ENCODE peak calls at places on chromosomes 11 and 22, in four cellular contexts. S, L, Y and I are unnamed samples.

GRCh38 chr22:48714231-48714630 is 1113.4 kb downstream of the BRD1 start:
- DNase-seq in S (no peak), L (no peak), Y (no peak), I (no peak)

GRCh38 chr11:19228956-19229355 is 11.8 kb downstream of the E2F8 start:
- DNase-seq in S (no peak), L (no peak), Y (peak; percentile 18), I (no peak)

GRCh38 chr11:88353386-88353785 is 15.8 kb upstream of the CTSC start:
- DNase-seq in S (no peak), L (no peak), Y (peak; percentile 75), I (no peak)

GRCh38 chr11:111454561-111455192 is 57.5 kb downstream of the BTG4 start:
- DNase-seq in S (peak; percentile 42), L (peak; percentile 57), Y (peak; percentile 80), I (peak; percentile 5)

GRCh38 chr22:45207533-45207932 is 33.2 kb downstream of the KIAA0930 start:
- DNase-seq in S (no peak), L (no peak), Y (no peak), I (no peak)

GRCh38 chr11:36510567-36511020 is 522 bp upstream of the TRAF6 start:
- DNase-seq in S (no peak), L (no peak), Y (peak; percentile 39), I (no peak)

GRCh38 chr11:121038642-121039409 is 14.9 kb downstream of the TBCEL start:
- DNase-seq in S (peak; percentile 51), L (no peak), Y (no peak), I (no peak)

GRCh38 chr11:1177020-1177770 is 19.4 kb downstream of the MUC5AC start:
- DNase-seq in S (no peak), L (no peak), Y (no peak), I (no peak)

GRCh38 chr22:29912605-29913398 is 29.8 kb downstream of the MTMR3 start:
- DNase-seq in S (no peak), L (no peak), Y (peak; percentile 81), I (peak; percentile 78)

GRCh38 chr11:5204787-5205186 is 4.3 kb upstream of the OR51V1 start:
- DNase-seq in S (peak; percentile 50), L (peak; percentile 48), Y (peak; percentile 59), I (peak; percentile 44)

GRCh38 chr11:13338437-13339069 is 61.0 kb downstream of the BMAL1 start:
- DNase-seq in S (no peak), L (no peak), Y (peak; percentile 58), I (no peak)
- H3K4me3 ChIP-seq in S (no peak overlapping the region), L (peak overlapping the region; percentile 21), Y (peak overlapping the region; percentile 54), I (peak overlapping the region; percentile 36)

GRCh38 chr11:116194156-116194904 is 578.5 kb downstream of the BUD13 start:
- DNase-seq in S (no peak), L (no peak), Y (no peak), I (no peak)

GRCh38 chr11:116190861-116191260 is 581.9 kb downstream of the BUD13 start:
- DNase-seq in S (no peak), L (no peak), Y (no peak), I (no peak)

GRCh38 chr11:116192509-116193206 is 580.1 kb downstream of the BUD13 start:
- DNase-seq in S (no peak), L (no peak), Y (no peak), I (no peak)

GRCh38 chr11:116190206-116190605 is 582.6 kb downstream of the BUD13 start:
- DNase-seq in S (no peak), L (no peak), Y (no peak), I (no peak)

GRCh38 chr11:116193321-116194114 is 579.3 kb downstream of the BUD13 start:
- DNase-seq in S (peak; percentile 17), L (no peak), Y (peak; percentile 49), I (no peak)
- H3K4me3 ChIP-seq in S (peak overlapping the region; percentile 58), L (no peak overlapping the region), Y (peak overlapping the region; percentile 55), I (peak overlapping the region; percentile 52)

DNA sequence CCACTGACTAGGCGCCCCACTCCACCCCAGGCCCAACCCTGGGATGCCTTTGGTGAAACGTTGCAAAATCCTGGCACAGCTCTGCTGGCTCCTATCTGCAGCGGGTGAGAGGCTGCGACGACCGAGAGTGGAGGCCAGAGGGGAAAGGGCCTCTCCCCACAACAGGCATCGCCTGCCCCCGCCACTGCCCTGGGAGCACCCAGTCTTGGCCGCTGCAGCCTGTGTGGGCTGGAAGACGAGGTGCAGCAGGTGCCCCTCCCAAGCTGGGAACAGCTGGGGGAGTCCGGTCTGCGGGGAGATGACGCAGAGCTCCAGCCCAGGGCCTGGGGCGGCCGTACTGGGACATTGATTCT is 4.2 kb upstream of the PIM3 start:
- DNase-seq in S (no peak), L (no peak), Y (no peak), I (no peak)
- H3K4me3 ChIP-seq in S (no peak overlapping the region), L (no peak overlapping the region), Y (no peak overlapping the region), I (no peak overlapping the region)

DNA sequence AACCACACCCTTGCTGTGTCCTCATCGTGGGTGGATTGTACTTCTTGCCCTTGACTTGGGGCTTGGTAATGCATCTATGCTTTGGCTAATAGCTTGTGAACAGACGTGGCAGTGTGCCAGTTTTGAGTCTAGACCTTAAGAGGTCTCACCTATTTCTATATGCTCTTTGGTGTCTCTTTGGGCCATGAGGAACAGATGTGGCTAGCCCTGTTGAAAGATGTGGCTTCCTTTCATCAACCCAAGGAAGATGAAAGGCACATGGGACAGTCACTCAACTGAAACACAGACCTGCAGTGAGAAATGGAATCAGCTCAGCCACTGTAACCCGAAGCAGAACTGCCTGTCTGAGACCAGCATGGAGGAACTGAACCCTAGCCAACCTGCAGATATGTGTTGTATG is 7.9 kb upstream of the NELL1 start:
- DNase-seq in S (no peak), L (no peak), Y (no peak), I (no peak)
- H3K4me3 ChIP-seq in S (no peak overlapping the region), L (no peak overlapping the region), Y (no peak overlapping the region), I (no peak overlapping the region)

GRCh38 chr11:91959411-91959810 is 265.2 kb upstream of the FAT3 start:
- DNase-seq in S (no peak), L (no peak), Y (no peak), I (no peak)

GRCh38 chr11:91955206-91955605 is 269.4 kb upstream of the FAT3 start:
- DNase-seq in S (no peak), L (no peak), Y (no peak), I (no peak)

GRCh38 chr11:91966368-91966767 is 258.2 kb upstream of the FAT3 start:
- DNase-seq in S (no peak), L (no peak), Y (no peak), I (no peak)

GRCh38 chr11:91956711-91957110 is 267.9 kb upstream of the FAT3 start:
- DNase-seq in S (no peak), L (no peak), Y (no peak), I (no peak)

DNA sequence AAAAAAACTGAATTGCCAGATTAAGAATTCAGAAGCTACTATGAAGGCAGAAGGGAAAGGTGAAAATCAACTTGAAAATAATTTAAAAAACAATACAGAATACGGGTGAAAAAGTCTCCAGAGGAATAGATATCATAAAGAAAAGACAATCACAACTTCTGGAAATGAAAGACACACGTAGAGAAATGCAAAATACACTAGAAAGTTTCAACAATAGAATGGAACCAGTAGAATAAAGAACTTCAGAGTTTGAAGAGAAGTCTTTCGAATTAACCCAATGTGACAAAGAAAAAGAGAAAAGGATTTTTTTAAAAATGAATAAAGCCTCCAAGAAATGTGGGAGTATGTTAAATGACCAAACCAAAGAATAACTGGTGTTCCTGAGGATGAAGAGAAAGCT is 263.8 kb upstream of the FAT3 start:
- DNase-seq in S (no peak), L (no peak), Y (no peak), I (no peak)
- H3K4me3 ChIP-seq in S (no peak overlapping the region), L (no peak overlapping the region), Y (no peak overlapping the region), I (no peak overlapping the region)

GRCh38 chr11:64008283-64008931 is 22.2 kb downstream of the OTUB1 start:
- DNase-seq in S (no peak), L (no peak), Y (no peak), I (no peak)
- H3K4me3 ChIP-seq in S (peak overlapping the region; percentile 19), L (no peak overlapping the region), Y (no peak overlapping the region), I (no peak overlapping the region)

DNA sequence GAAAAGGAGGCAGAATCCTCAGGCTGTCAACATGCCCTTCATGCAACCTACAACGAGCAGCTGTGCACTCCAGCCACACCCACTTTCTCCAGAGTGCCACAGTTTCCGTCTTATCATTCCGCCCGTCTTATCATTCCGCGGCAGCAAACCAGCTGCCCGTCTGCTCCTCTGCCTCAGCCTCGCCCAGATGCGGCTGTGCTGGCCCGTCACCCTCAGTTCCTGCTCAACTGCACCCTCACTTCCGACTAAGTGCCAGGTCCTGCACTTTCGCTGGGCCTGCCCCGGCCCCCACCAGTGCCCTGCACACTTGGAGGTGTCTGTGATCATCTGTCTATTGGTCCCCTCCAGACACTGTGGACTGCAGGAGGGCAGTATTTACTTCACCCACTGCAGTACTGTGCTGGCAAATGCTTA is 43.7 kb downstream of the MICAL3 start:
- DNase-seq in S (no peak), L (peak; percentile 58), Y (no peak), I (no peak)
- H3K4me3 ChIP-seq in S (no peak overlapping the region), L (no peak overlapping the region), Y (no peak overlapping the region), I (no peak overlapping the region)

GRCh38 chr11:116833816-116834534 is 3.4 kb downstream of the APOA1 start:
- DNase-seq in S (peak; percentile 53), L (no peak), Y (no peak), I (no peak)

GRCh38 chr11:116836648-116837023 is 786 bp downstream of the APOA1 start:
- DNase-seq in S (no peak), L (no peak), Y (no peak), I (no peak)

GRCh38 chr11:116837231-116838091 is at the start of gene APOA1:
- DNase-seq in S (peak; percentile 98), L (no peak), Y (no peak), I (no peak)

GRCh38 chr11:116835042-116835772 is 2.2 kb downstream of the APOA1 start:
- DNase-seq in S (no peak), L (peak; percentile 28), Y (no peak), I (no peak)

GRCh38 chr11:116835791-116836647 is 1.4 kb downstream of the APOA1 start:
- DNase-seq in S (peak; percentile 61), L (peak; percentile 96), Y (peak; percentile 98), I (peak; percentile 55)
- H3K4me3 ChIP-seq in S (peak overlapping the region; percentile 95), L (peak overlapping the region; percentile 67), Y (peak overlapping the region; percentile 63), I (peak overlapping the region; percentile 45)

GRCh38 chr11:100316990-100317389 is 370.1 kb upstream of the ARHGAP42 start:
- DNase-seq in S (no peak), L (no peak), Y (no peak), I (no peak)
- H3K4me3 ChIP-seq in S (no peak overlapping the region), L (no peak overlapping the region), Y (no peak overlapping the region), I (no peak overlapping the region)